ENCODE peak calls at places on chromosomes 7 and 10, in six cellular contexts. E is activated CD8-positive, alpha-beta memory T cell treated with anti-CD3 and anti-CD28 coated beads for 1 hour; A is GM12891; G is retina; U is T-cell; P is osteocyte. C is an unnamed sample.

GRCh38 chr7:149750122-149750845 is 23.1 kb downstream of the ZNF467 start:
- DNase-seq in E (no peak), U (no peak), P (no peak), G (no peak), A (no peak), C (no peak)

GRCh38 chr10:70530315-70530714 is 51.7 kb downstream of the PALD1 start:
- DNase-seq in E (no peak), G (no peak), A (no peak), U (no peak), P (no peak), C (no peak)

GRCh38 chr10:5512881-5513698 is 11.7 kb upstream of the CALML3 start:
- DNase-seq in U (no peak), P (no peak), G (no peak), E (no peak), A (no peak), C (no peak)

GRCh38 chr7:71871446-71871845 is 540.7 kb downstream of the CALN1 start:
- DNase-seq in P (no peak), E (no peak), U (no peak), A (no peak), G (no peak), C (no peak)

GRCh38 chr10:79385804-79386531 is 38.7 kb downstream of the PPIF start:
- DNase-seq in E (no peak), A (no peak), G (no peak), U (no peak), P (peak; percentile 84), C (no peak)

GRCh38 chr7:84022686-84023308 is 171.8 kb downstream of the SEMA3A start:
- DNase-seq in G (no peak), A (no peak), P (no peak), E (no peak), U (no peak), C (no peak)

GRCh38 chr10:20415684-20416083 is 481.4 kb downstream of the NEBL start:
- DNase-seq in A (no peak), E (no peak), G (no peak), P (no peak), U (no peak), C (no peak)

GRCh38 chr7:106471686-106472440 is 187.1 kb upstream of the NAMPT start:
- DNase-seq in A (no peak), U (no peak), E (no peak), P (no peak), G (no peak), C (no peak)

GRCh38 chr7:36906956-36907355 is 182.7 kb upstream of the AOAH start:
- DNase-seq in U (no peak), G (no peak), P (no peak), A (no peak), E (no peak), C (no peak)

GRCh38 chr10:132094581-132095234 is 29.0 kb downstream of the JAKMIP3 start:
- DNase-seq in G (no peak), U (no peak), A (no peak), E (no peak), P (peak; percentile 82), C (no peak)

GRCh38 chr7:70738080-70738479 is 393.9 kb upstream of the GALNT17 start:
- DNase-seq in G (no peak), A (no peak), P (no peak), U (no peak), E (no peak), C (no peak)

GRCh38 chr7:30743371-30744074 is 8.4 kb upstream of the INMT start:
- DNase-seq in G (no peak), P (no peak), A (no peak), U (no peak), E (no peak), C (no peak)

GRCh38 chr10:133042816-133043215 is 44.9 kb upstream of the ADGRA1 start:
- DNase-seq in P (no peak), U (no peak), G (no peak), E (no peak), A (no peak), C (no peak)

GRCh38 chr10:51530540-51530939 is 168.9 kb downstream of the CSTF2T start:
- DNase-seq in G (no peak), A (no peak), P (no peak), U (no peak), E (no peak), C (no peak)

GRCh38 chr10:93357680-93358079 is 124.5 kb downstream of the MYOF start:
- DNase-seq in E (no peak), U (no peak), G (peak; percentile 36), A (no peak), P (no peak), C (no peak)

GRCh38 chr7:50792342-50793114 is 9.8 kb upstream of the GRB10 start:
- DNase-seq in G (no peak), E (no peak), P (no peak), A (no peak), U (no peak), C (no peak)

GRCh38 chr7:138979226-138979979 is 1.8 kb downstream of the KIAA1549 start:
- DNase-seq in G (no peak), P (no peak), A (no peak), U (no peak), E (no peak), C (no peak)

GRCh38 chr10:102113956-102114857 is 6.0 kb downstream of the LDB1 start:
- DNase-seq in G (peak; percentile 63), P (no peak), A (no peak), U (no peak), E (no peak), C (no peak)

GRCh38 chr7:52006674-52007073 is 690.1 kb upstream of the COBL start:
- DNase-seq in G (no peak), E (no peak), U (no peak), P (no peak), A (no peak), C (no peak)

GRCh38 chr10:128058746-128059125 is 67.5 kb downstream of the MKI67 start:
- DNase-seq in E (no peak), P (no peak), A (no peak), G (no peak), U (no peak), C (no peak)

GRCh38 chr10:74898201-74898976 is 72.0 kb downstream of the KAT6B start:
- DNase-seq in P (no peak), E (no peak), U (no peak), A (no peak), G (no peak), C (no peak)

GRCh38 chr10:24731942-24732341 is 8.3 kb upstream of the ARHGAP21 start:
- DNase-seq in E (no peak), P (no peak), G (no peak), A (no peak), U (no peak), C (no peak)

GRCh38 chr7:45160374-45160773 is 2.8 kb downstream of the RAMP3 start:
- DNase-seq in P (no peak), E (no peak), G (no peak), A (peak; percentile 48), U (no peak), C (peak; percentile 61)

GRCh38 chr7:3240826-3241430 is 60.1 kb upstream of the SDK1 start:
- DNase-seq in A (no peak), G (no peak), E (no peak), U (no peak), P (peak; percentile 77), C (no peak)

GRCh38 chr10:113103131-113103830 is 153.2 kb downstream of the TCF7L2 start:
- DNase-seq in P (no peak), A (no peak), E (no peak), U (no peak), G (no peak), C (no peak)

GRCh38 chr7:119283353-119283752 is 989.6 kb upstream of the KCND2 start:
- DNase-seq in A (no peak), G (no peak), P (no peak), E (no peak), U (no peak), C (no peak)

GRCh38 chr10:118775478-118775877 is 20.7 kb upstream of the CACUL1 start:
- DNase-seq in U (no peak), P (peak; percentile 27), E (no peak), A (no peak), G (no peak), C (no peak)

GRCh38 chr7:33905389-33906032 is at the start of gene BMPER:
- DNase-seq in P (no peak), U (no peak), E (no peak), G (peak; percentile 57), A (peak; percentile 13), C (peak; percentile 13)

GRCh38 chr10:97498841-97499560 is at the start of gene UBTD1:
- DNase-seq in P (peak; percentile 87), A (no peak), E (peak; percentile 19), U (no peak), G (peak; percentile 84), C (no peak)

GRCh38 chr10:128463991-128464755 is 337.9 kb upstream of the MKI67 start:
- DNase-seq in G (no peak), A (no peak), P (peak; percentile 97), U (no peak), E (no peak), C (no peak)

GRCh38 chr10:100341953-100342626 is 4.9 kb upstream of the SCD start:
- DNase-seq in U (peak; percentile 26), A (no peak), P (no peak), G (peak; percentile 58), E (no peak), C (no peak)

GRCh38 chr10:119263966-119264621 is 56.7 kb downstream of the GRK5 start:
- DNase-seq in E (no peak), P (no peak), G (no peak), U (no peak), A (no peak), C (no peak)

GRCh38 chr10:69506834-69507643 is 55.8 kb downstream of the TSPAN15 start:
- DNase-seq in E (no peak), U (no peak), P (peak; percentile 76), A (no peak), G (no peak), C (no peak)

GRCh38 chr10:71838264-71839211 is 12.5 kb downstream of the PSAP start:
- DNase-seq in G (no peak), A (no peak), E (no peak), U (no peak), P (no peak), C (no peak)

GRCh38 chr7:90272242-90272641 is 27.3 kb downstream of the CFAP69 start:
- DNase-seq in U (no peak), A (no peak), G (no peak), P (no peak), E (no peak), C (no peak)

GRCh38 chr10:113301342-113301984 is 251.4 kb upstream of the HABP2 start:
- DNase-seq in E (no peak), G (no peak), A (no peak), P (no peak), U (no peak), C (no peak)

GRCh38 chr7:22373911-22374310 is 17.0 kb upstream of the RAPGEF5 start:
- DNase-seq in G (no peak), P (no peak), E (no peak), U (no peak), A (no peak), C (no peak)

C was measured in GM12892.